ENCODE peak calls at places on chromosomes 16 and 17, in ten cellular contexts. F is amygdala, B is glomerular endothelial cell, Y is left cardiac atrium, Q is neuronal stem cell, R is posterior cingulate gyrus, I is IMR-90, N is GM04504, J is AG09319, D is T-cell. M is an unnamed sample.
A peak's percentile ranks its signal among the peaks of the same experiment; 100 is the strongest.

GRCh38 chr16:85475233-85475632 is 137.9 kb upstream of the GSE1 start:
- DNase-seq in F (no peak), B (no peak), Y (no peak), Q (no peak), R (no peak), I (no peak), N (no peak), J (no peak), D (no peak), M (no peak)

GRCh38 chr17:41553176-41553575 is 18.7 kb downstream of the KRT9 start:
- DNase-seq in F (no peak), B (no peak), Y (no peak), Q (no peak), R (no peak), I (peak; percentile 26), N (no peak), J (no peak), D (no peak), M (no peak)

GRCh38 chr17:62919388-62919787 is 46.6 kb upstream of the TANC2 start:
- DNase-seq in F (no peak), B (no peak), Y (no peak), Q (no peak), R (no peak), I (peak; percentile 84), N (no peak), J (no peak), D (no peak), M (no peak)

GRCh38 chr17:50028207-50029120 is 27.4 kb upstream of the ITGA3 start:
- DNase-seq in F (no peak), B (no peak), Y (no peak), Q (no peak), R (no peak), I (peak; percentile 30), N (no peak), J (no peak), D (no peak), M (no peak)

GRCh38 chr17:68383120-68383442 is 74.2 kb downstream of the WIPI1 start:
- DNase-seq in F (no peak), B (no peak), Y (no peak), Q (no peak), R (no peak), I (no peak), N (no peak), J (no peak), D (no peak), M (no peak)

GRCh38 chr16:14436410-14436955 is 193.6 kb downstream of the PARN start:
- DNase-seq in F (no peak), B (no peak), Y (no peak), Q (no peak), R (no peak), I (no peak), N (no peak), J (no peak), D (peak; percentile 12), M (no peak)

GRCh38 chr16:14307623-14308356 is 236.7 kb downstream of the MRTFB start:
- DNase-seq in F (peak; percentile 35), B (no peak), Y (no peak), Q (no peak), R (no peak), I (no peak), N (no peak), J (no peak), D (no peak), M (peak; percentile 67)

GRCh38 chr16:78537511-78537910 is 438.1 kb downstream of the WWOX start:
- DNase-seq in F (no peak), B (no peak), Y (no peak), Q (no peak), R (no peak), I (no peak), N (no peak), J (no peak), D (no peak), M (no peak)

GRCh38 chr17:81599719-81600486 is 37.0 kb downstream of the NPLOC4 start:
- DNase-seq in F (no peak), B (no peak), Y (peak; percentile 36), Q (no peak), R (no peak), I (peak; percentile 56), N (no peak), J (no peak), D (no peak), M (peak; percentile 80)

GRCh38 chr16:22163806-22164205 is 1.5 kb downstream of the SDR42E2 start:
- DNase-seq in F (no peak), B (no peak), Y (no peak), Q (no peak), R (no peak), I (no peak), N (no peak), J (no peak), D (no peak), M (no peak)

GRCh38 chr17:38560503-38561318 is 45.0 kb downstream of the SRCIN1 start:
- DNase-seq in F (no peak), B (peak; percentile 10), Y (no peak), Q (no peak), R (no peak), I (peak; percentile 42), N (no peak), J (no peak), D (no peak), M (no peak)

GRCh38 chr16:75628351-75628750 is 5.3 kb upstream of the ADAT1 start:
- DNase-seq in F (no peak), B (no peak), Y (no peak), Q (no peak), R (no peak), I (no peak), N (no peak), J (no peak), D (no peak), M (no peak)

GRCh38 chr17:79720705-79721295 is 9.9 kb upstream of the ENPP7 start:
- DNase-seq in F (no peak), B (no peak), Y (no peak), Q (no peak), R (no peak), I (no peak), N (no peak), J (no peak), D (no peak), M (no peak)

GRCh38 chr17:47843391-47843730 is 2.3 kb upstream of the SCRN2 start:
- DNase-seq in F (no peak), B (no peak), Y (no peak), Q (no peak), R (no peak), I (no peak), N (no peak), J (no peak), D (no peak), M (no peak)

GRCh38 chr16:71723537-71724319 is 773 bp downstream of the PHLPP2 start:
- DNase-seq in F (peak; percentile 68), B (no peak), Y (peak; percentile 77), Q (peak; percentile 79), R (peak; percentile 79), I (peak; percentile 49), N (peak; percentile 34), J (no peak), D (peak; percentile 77), M (peak; percentile 89)

GRCh38 chr17:30093463-30094147 is 23.0 kb upstream of the NSRP1 start:
- DNase-seq in F (peak; percentile 19), B (peak; percentile 50), Y (no peak), Q (peak; percentile 84), R (no peak), I (peak; percentile 58), N (no peak), J (peak; percentile 15), D (peak; percentile 25), M (no peak)

GRCh38 chr17:79622776-79623175 is 11.9 kb upstream of the RBFOX3 start:
- DNase-seq in F (no peak), B (no peak), Y (peak; percentile 3), Q (no peak), R (no peak), I (no peak), N (no peak), J (no peak), D (no peak), M (no peak)

GRCh38 chr16:13961099-13961811 is 41.3 kb downstream of the ERCC4 start:
- DNase-seq in F (no peak), B (no peak), Y (no peak), Q (no peak), R (no peak), I (peak; percentile 59), N (no peak), J (no peak), D (no peak), M (no peak)

GRCh38 chr17:60087882-60088669 is 9.4 kb upstream of the HEATR6 start:
- DNase-seq in F (no peak), B (no peak), Y (no peak), Q (no peak), R (no peak), I (no peak), N (no peak), J (no peak), D (no peak), M (no peak)

GRCh38 chr17:48426019-48426418 is 4.0 kb downstream of the SKAP1 start:
- DNase-seq in F (no peak), B (no peak), Y (no peak), Q (no peak), R (no peak), I (no peak), N (no peak), J (no peak), D (no peak), M (no peak)

GRCh38 chr16:55001931-55002330 is 71.3 kb downstream of the IRX5 start:
- DNase-seq in F (no peak), B (no peak), Y (no peak), Q (no peak), R (no peak), I (no peak), N (peak; percentile 7), J (no peak), D (no peak), M (no peak)

GRCh38 chr17:69470702-69471101 is 56.2 kb downstream of the MAP2K6 start:
- DNase-seq in F (no peak), B (no peak), Y (no peak), Q (no peak), R (no peak), I (no peak), N (no peak), J (no peak), D (no peak), M (no peak)

GRCh38 chr17:79023886-79024771 is at the start of gene C1QTNF1:
- DNase-seq in F (no peak), B (no peak), Y (peak; percentile 84), Q (peak; percentile 44), R (no peak), I (peak; percentile 38), N (no peak), J (no peak), D (peak; percentile 12), M (peak; percentile 80)

GRCh38 chr17:7211512-7212277 is 7.9 kb downstream of the DLG4 start:
- DNase-seq in F (no peak), B (no peak), Y (no peak), Q (no peak), R (no peak), I (no peak), N (no peak), J (no peak), D (no peak), M (peak; percentile 25)

GRCh38 chr16:69412287-69412686 is 12.1 kb upstream of the CYB5B start:
- DNase-seq in F (no peak), B (no peak), Y (no peak), Q (no peak), R (no peak), I (peak; percentile 30), N (no peak), J (no peak), D (no peak), M (no peak)

GRCh38 chr16:75261590-75262078 is 10.2 kb upstream of the BCAR1 start:
- DNase-seq in F (no peak), B (no peak), Y (no peak), Q (no peak), R (no peak), I (no peak), N (no peak), J (no peak), D (no peak), M (no peak)

GRCh38 chr16:87951550-87952538 is 610 bp downstream of the BANP start:
- DNase-seq in F (no peak), B (no peak), Y (no peak), Q (peak; percentile 38), R (no peak), I (no peak), N (no peak), J (no peak), D (no peak), M (no peak)

GRCh38 chr17:74568116-74568873 is 986 bp upstream of the CD300H start:
- DNase-seq in F (no peak), B (no peak), Y (no peak), Q (no peak), R (no peak), I (no peak), N (no peak), J (no peak), D (no peak), M (no peak)